ENCODE peak calls at places on chromosome 15, in four cellular contexts. C is sigmoid colon, U is A549, T is transverse colon. L is an unnamed sample.

GRCh38 chr15:84871428-84871985 is 13.0 kb upstream of the SLC28A1 start:
- DNase-seq in C (no peak), U (no peak), T (no peak), L (no peak)

GRCh38 chr15:99239545-99240198 is 9.7 kb downstream of the TTC23 start:
- DNase-seq in C (no peak), U (no peak), T (no peak), L (no peak)

GRCh38 chr15:89247441-89247840 is 3.7 kb downstream of the FANCI start:
- DNase-seq in C (no peak), U (no peak), T (no peak), L (no peak)

GRCh38 chr15:99614749-99615288 is 49.0 kb downstream of the MEF2A start:
- DNase-seq in C (no peak), U (no peak), T (no peak), L (no peak)

GRCh38 chr15:39135989-39136388 is 444.9 kb upstream of the THBS1 start:
- DNase-seq in C (no peak), U (no peak), T (no peak), L (no peak)

GRCh38 chr15:98658831-98659699 is 10.7 kb downstream of the IGF1R start:
- DNase-seq in C (no peak), U (peak), T (peak), L (peak)

GRCh38 chr15:93321881-93322282 is 232.9 kb upstream of the RGMA start:
- DNase-seq in C (no peak), U (no peak), T (no peak), L (no peak)

GRCh38 chr15:87369269-87369668 is 887.3 kb downstream of the NTRK3 start:
- DNase-seq in C (no peak), U (peak), T (no peak), L (no peak)

GRCh38 chr15:58898150-58898680 is 35.3 kb downstream of the SLTM start:
- DNase-seq in C (no peak), U (no peak), T (no peak), L (no peak)

GRCh38 chr15:62436235-62436634 is 271.1 kb upstream of the C2CD4B start:
- DNase-seq in C (no peak), U (no peak), T (peak), L (no peak)

GRCh38 chr15:91930092-91930491 is 76.6 kb downstream of the SLCO3A1 start:
- DNase-seq in C (no peak), U (no peak), T (no peak), L (no peak)

GRCh38 chr15:58065445-58066041 is at the start of gene ALDH1A2:
- DNase-seq in C (peak), U (no peak), T (peak), L (no peak)

GRCh38 chr15:92981333-92981732 is 81.2 kb downstream of the CHD2 start:
- DNase-seq in C (no peak), U (no peak), T (no peak), L (no peak)

GRCh38 chr15:85858586-85859375 is 64.1 kb upstream of the KLHL25 start:
- DNase-seq in C (peak), U (peak), T (peak), L (peak)

GRCh38 chr15:71051539-71051938 is 63.7 kb upstream of the THSD4 start:
- DNase-seq in C (no peak), U (no peak), T (no peak), L (no peak)

GRCh38 chr15:82263350-82263749 is 732 bp downstream of the SAXO2 start:
- DNase-seq in C (no peak), U (peak), T (no peak), L (no peak)

GRCh38 chr15:34782901-34783300 is 12.4 kb downstream of the ACTC1 start:
- DNase-seq in C (no peak), U (no peak), T (no peak), L (no peak)

GRCh38 chr15:34582461-34583357 is 742 bp downstream of the GOLGA8B start:
- DNase-seq in C (no peak), U (peak), T (peak), L (no peak)

GRCh38 chr15:20294651-20295237 is 246.9 kb downstream of the GOLGA6L6 start:
- DNase-seq in C (no peak), U (no peak), T (no peak), L (no peak)

GRCh38 chr15:45307230-45307924 is 55.3 kb downstream of the SLC28A2 start:
- DNase-seq in C (no peak), U (peak), T (no peak), L (peak)

GRCh38 chr15:55917881-55918296 is 75.5 kb downstream of the NEDD4 start:
- DNase-seq in C (no peak), U (peak), T (peak), L (no peak)

GRCh38 chr15:61186905-61187865 is 41.9 kb downstream of the RORA start:
- DNase-seq in C (peak), U (no peak), T (peak), L (no peak)

GRCh38 chr15:31251165-31251564 is 75.5 kb upstream of the KLF13 start:
- DNase-seq in C (peak), U (no peak), T (no peak), L (no peak)

GRCh38 chr15:68640791-68641331 is 62.1 kb downstream of the CORO2B start:
- DNase-seq in C (peak), U (no peak), T (no peak), L (no peak)

GRCh38 chr15:31605467-31605931 is 278.9 kb downstream of the KLF13 start:
- DNase-seq in C (no peak), U (peak), T (no peak), L (no peak)

GRCh38 chr15:65194826-65195541 is 9.8 kb upstream of the CLPX start:
- DNase-seq in C (peak), U (no peak), T (no peak), L (no peak)

GRCh38 chr15:72340366-72340765 is 20.4 kb upstream of the CELF6 start:
- DNase-seq in C (no peak), U (peak), T (no peak), L (no peak)

GRCh38 chr15:72339777-72340177 is 19.8 kb upstream of the CELF6 start:
- DNase-seq in C (no peak), U (peak), T (no peak), L (no peak)

GRCh38 chr15:72338617-72339321 is 18.8 kb upstream of the CELF6 start:
- DNase-seq in C (peak), U (peak), T (no peak), L (no peak)

GRCh38 chr15:72342385-72342784 is 22.4 kb upstream of the CELF6 start:
- DNase-seq in C (no peak), U (peak), T (peak), L (no peak)

DNA sequence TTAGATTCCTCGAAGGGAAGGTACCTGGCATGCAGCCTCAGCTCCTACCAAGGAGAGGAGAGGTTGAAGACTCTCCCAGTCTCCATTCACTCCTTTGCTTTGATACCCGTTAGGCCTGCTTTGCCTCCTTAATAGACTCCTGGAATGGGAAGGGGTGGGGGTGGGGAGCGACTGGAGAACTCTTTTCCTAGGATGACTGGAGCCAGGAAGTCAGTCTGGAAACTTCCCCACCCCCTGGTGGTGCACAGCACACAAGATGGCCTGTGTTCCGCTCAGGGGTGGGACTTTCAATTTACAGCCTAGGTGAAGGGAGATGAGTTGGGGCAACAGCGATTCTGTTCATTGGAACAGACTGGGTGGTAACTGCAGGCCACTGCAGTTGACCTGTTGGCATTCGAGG is 21.4 kb upstream of the CELF6 start:
- DNase-seq in C (no peak), U (peak), T (no peak), L (no peak)
- TF ChIP-seq CTCF in C (no peak), U (peak), T (no peak), L (no peak)

DNA sequence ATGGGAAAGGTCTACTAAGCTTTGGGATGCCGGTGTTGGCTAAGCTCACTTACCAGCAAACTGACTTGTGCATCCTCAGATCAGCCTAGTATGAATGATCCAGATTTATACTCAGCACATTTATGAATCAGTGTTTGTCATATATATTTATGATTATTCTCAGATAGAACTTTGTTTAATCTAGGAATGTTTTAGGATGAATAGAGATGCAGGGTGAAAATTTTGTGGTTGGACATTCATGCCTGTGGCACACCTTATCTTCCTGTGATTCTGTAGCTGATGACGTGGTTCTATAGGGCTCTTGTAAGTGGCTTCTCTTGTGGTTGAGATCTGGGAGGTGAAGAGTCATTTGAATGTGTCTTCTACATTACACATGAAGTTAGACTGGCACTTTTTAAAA is 11.4 kb downstream of the CDIN1 start:
- DNase-seq in C (no peak), U (no peak), T (no peak), L (no peak)
- H3K27ac ChIP-seq in C (no peak), U (no peak), T (no peak), L (no peak)

GRCh38 chr15:33442449-33442848 is 131.7 kb downstream of the RYR3 start:
- DNase-seq in C (no peak), U (no peak), T (no peak), L (no peak)
- TF ChIP-seq EP300 in C (no peak), U (no peak), T (no peak), L (no peak)

GRCh38 chr15:79049416-79049815 is 41.2 kb downstream of the RASGRF1 start:
- DNase-seq in C (no peak), U (no peak), T (no peak), L (no peak)

GRCh38 chr15:79046691-79047404 is 43.7 kb downstream of the RASGRF1 start:
- DNase-seq in C (no peak), U (no peak), T (no peak), L (no peak)

GRCh38 chr15:79050341-79050740 is 40.2 kb downstream of the RASGRF1 start:
- DNase-seq in C (no peak), U (no peak), T (no peak), L (no peak)

GRCh38 chr15:79045041-79045440 is 45.5 kb downstream of the RASGRF1 start:
- DNase-seq in C (no peak), U (no peak), T (no peak), L (no peak)

DNA sequence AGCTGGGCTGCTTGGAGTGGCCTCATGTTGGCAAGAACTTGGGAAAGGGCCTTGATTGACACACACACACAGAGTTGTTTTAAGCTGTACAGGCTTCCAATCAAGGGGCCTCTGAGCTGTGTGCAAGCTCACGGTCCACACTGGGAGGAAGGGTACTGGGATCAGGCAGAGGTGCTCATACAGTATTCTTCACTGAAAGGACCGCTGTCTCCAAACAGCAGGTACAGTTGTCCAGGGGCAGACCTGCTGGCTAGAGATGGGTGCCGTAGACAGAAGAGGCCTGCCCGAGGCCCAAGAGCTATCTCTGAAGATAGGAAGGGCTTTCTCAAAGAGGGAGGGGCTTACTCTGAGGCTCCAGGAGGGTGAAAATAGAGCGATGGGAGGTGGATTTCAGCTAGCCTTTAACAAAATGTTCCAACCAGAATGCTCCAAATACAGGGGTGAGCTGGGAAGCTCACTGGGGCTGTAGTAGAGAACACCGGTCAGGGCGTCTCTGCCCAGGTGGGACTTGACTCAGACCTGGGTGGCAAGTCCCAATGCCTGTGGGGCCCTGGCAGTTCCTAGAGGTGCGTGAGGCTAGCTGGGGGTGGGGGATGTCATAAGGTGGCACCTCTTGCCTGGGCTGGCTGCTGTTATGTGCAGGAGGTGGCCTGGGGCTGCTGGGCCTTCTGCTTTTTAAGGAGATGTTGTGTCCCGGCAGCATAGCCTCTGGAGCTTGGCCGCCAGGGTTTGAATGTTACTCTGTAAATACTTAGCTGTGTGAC is 42.7 kb downstream of the RASGRF1 start:
- DNase-seq in C (peak), U (no peak), T (no peak), L (no peak)
- TF ChIP-seq CTCF in C (no peak), U (no peak), T (no peak), L (no peak)

GRCh38 chr15:33113666-33114483 is 80.6 kb downstream of the FMN1 start:
- DNase-seq in C (no peak), U (no peak), T (no peak), L (no peak)

GRCh38 chr15:33112541-33113105 is 81.9 kb downstream of the FMN1 start:
- DNase-seq in C (no peak), U (no peak), T (no peak), L (no peak)

GRCh38 chr15:33115191-33115861 is 79.2 kb downstream of the FMN1 start:
- DNase-seq in C (no peak), U (no peak), T (no peak), L (no peak)

GRCh38 chr15:33116218-33116617 is 78.3 kb downstream of the FMN1 start:
- DNase-seq in C (no peak), U (no peak), T (no peak), L (no peak)

GRCh38 chr15:33114484-33114767 is 80.1 kb downstream of the FMN1 start:
- DNase-seq in C (no peak), U (no peak), T (no peak), L (no peak)
- H3K27ac ChIP-seq in C (no peak), U (no peak), T (no peak), L (no peak)

DNA sequence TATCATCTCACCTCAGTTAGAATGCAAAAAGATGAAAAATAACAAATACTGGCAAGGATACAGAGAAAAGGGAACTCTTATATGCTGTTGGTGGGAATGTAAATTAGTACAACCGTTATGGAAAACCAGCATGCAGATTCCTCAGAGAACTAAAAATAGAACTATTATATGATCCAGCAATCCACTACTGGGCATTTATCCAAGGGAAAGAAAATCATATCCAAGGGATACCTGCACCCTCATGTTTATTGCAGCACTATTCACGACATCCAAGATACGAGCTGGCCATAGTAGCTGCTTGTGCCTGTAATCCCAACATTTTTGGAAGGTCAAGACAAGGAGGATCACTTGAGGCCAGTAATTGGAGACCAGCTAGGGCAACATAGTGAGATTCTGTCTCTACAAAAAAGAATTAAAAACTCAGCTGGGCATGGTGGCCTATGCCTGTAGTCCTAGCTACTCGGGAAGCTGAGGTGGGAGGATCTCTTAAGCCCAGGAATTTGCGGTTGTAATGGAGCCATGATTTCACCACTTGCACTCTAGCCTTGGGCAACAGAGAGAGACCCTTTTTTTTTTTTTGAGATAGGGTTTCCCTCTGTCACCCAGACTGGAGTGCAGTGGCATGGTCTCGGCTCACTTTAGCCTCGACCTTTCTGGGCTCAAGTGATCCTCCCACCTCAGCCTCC is 26.6 kb downstream of the USP50 start:
- DNase-seq in C (no peak), U (no peak), T (no peak), L (no peak)
- TF ChIP-seq EP300 in C (no peak), U (no peak), T (no peak), L (no peak)

GRCh38 chr15:29456964-29457363 is 187.3 kb upstream of the NSMCE3 start:
- DNase-seq in C (no peak), U (no peak), T (no peak), L (no peak)
- TF ChIP-seq CTCF in C (no peak), U (no peak), T (no peak), L (no peak)

DNA sequence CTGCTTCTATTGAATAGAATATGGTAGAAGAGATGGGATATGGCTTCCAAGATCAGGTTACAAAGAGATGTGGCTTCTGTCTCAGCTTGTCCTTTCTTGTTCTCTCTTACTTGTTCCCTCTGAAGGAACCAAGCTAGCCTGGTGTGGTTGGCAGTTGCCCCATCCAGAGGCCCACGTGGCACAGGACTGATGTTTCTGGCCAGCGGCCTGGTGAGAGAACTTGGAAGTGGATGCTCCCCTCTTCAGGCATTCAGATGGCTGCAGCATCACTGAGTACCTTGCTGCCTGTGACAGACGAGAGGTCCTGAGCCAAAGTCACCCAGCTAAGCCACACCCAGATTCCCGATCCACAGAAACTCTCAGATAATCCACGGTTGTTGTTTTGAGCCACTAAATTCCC is 183.6 kb downstream of the NSMCE3 start:
- DNase-seq in C (peak), U (no peak), T (no peak), L (no peak)
- H3K27ac ChIP-seq in C (no peak), U (no peak), T (no peak), L (no peak)

DNA sequence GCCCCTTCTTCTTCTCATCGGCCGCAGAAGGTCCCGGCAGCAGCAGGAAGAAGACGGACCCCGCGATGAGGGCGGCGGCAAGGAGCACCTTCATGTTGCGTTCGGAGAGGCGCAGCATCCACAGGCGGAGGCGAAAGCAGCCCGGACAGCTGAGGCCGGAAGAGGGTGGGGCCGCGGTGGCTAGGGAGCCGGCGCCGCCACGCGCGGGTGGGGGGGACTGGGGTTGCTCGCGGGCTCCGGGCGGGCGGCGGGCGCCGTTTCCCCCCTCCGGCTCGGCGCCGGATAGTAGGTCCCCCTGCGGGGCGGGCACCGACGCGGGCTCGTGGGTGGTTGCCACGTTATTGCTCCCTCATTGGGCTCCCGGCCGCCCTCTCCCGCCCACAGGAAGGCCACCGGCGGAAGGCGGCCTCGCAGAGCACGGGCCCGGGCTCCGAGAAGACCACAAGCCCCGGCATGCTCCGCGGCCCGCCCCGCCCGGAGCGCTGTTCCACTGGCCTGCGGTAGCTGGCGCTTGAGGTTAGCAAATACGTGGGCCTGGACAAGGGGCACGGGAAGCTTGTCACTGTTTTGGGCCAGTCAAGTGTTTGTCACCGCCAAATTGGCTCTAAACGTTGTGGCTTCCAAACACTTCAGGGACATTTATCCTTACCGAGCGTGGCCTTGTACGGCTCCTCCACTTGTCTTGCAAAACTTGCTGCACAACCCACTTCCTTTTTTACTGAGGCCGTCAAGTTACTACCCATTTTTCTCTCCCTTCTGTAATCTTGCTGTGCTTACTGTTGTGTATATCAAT is at the start of gene PPIB:
- DNase-seq in C (peak), U (peak), T (peak), L (peak)
- TF ChIP-seq EP300 in C (no peak), U (no peak), T (no peak), L (peak)

GRCh38 chr15:63729115-63729884 is 104.4 kb downstream of the HERC1 start:
- DNase-seq in C (no peak), U (no peak), T (peak), L (no peak)
- TF ChIP-seq CTCF in C (no peak), U (no peak), T (no peak), L (no peak)

L was measured in tibial nerve.